ENCODE peak calls at places on chromosomes 3 and 15, in nine cellular contexts. One of them, this sample, is unnamed. For H3K4me1 and H3K9me3, the result is how much of the 10 kb centered on the place peaks cover.

GRCh38 chr3:78872195-78872594 is 895.6 kb downstream of the ROBO1 start:
- DNase-seq in neuronal stem cell: peak
- DNase-seq in PC-9: no peak
- DNase-seq in IMR-90: no peak
- DNase-seq in BE2C: peak
- DNase-seq in body of pancreas: no peak
- DNase-seq in mammary epithelial cell: no peak
- DNase-seq in mucosa of descending colon: no peak
- DNase-seq in tibial artery: no peak
- DNase-seq in this sample: peak

GRCh38 chr3:133384331-133385027 is 15.4 kb upstream of the BFSP2 start:
- DNase-seq in tibial artery: peak
- DNase-seq in IMR-90: peak
- DNase-seq in body of pancreas: peak
- DNase-seq in neuronal stem cell: peak
- DNase-seq in mammary epithelial cell: peak
- DNase-seq in mucosa of descending colon: peak
- DNase-seq in PC-9: no peak
- DNase-seq in BE2C: peak
- DNase-seq in this sample: peak

GRCh38 chr15:51274956-51275355 is 63.4 kb downstream of the CYP19A1 start:
- DNase-seq in mucosa of descending colon: no peak
- DNase-seq in PC-9: no peak
- DNase-seq in tibial artery: no peak
- DNase-seq in neuronal stem cell: no peak
- DNase-seq in body of pancreas: no peak
- DNase-seq in mammary epithelial cell: no peak
- DNase-seq in BE2C: no peak
- DNase-seq in IMR-90: no peak
- DNase-seq in this sample: no peak

GRCh38 chr3:185393055-185393454 is 30.1 kb downstream of the MAP3K13 start:
- DNase-seq in body of pancreas: no peak
- DNase-seq in IMR-90: no peak
- DNase-seq in PC-9: no peak
- DNase-seq in mucosa of descending colon: no peak
- DNase-seq in neuronal stem cell: no peak
- DNase-seq in tibial artery: no peak
- DNase-seq in mammary epithelial cell: no peak
- DNase-seq in BE2C: no peak
- DNase-seq in this sample: no peak

GRCh38 chr15:75554717-75555116 is 24.4 kb downstream of the PTPN9 start:
- DNase-seq in mucosa of descending colon: no peak
- DNase-seq in mammary epithelial cell: no peak
- DNase-seq in body of pancreas: no peak
- DNase-seq in PC-9: no peak
- DNase-seq in tibial artery: no peak
- DNase-seq in neuronal stem cell: no peak
- DNase-seq in IMR-90: peak
- DNase-seq in BE2C: no peak
- DNase-seq in this sample: no peak

GRCh38 chr3:57164606-57165573 is at the start of gene IL17RD:
- DNase-seq in BE2C: peak
- DNase-seq in PC-9: peak
- DNase-seq in mammary epithelial cell: peak
- DNase-seq in body of pancreas: peak
- DNase-seq in neuronal stem cell: peak
- DNase-seq in IMR-90: peak
- DNase-seq in mucosa of descending colon: peak
- DNase-seq in tibial artery: peak
- DNase-seq in this sample: peak

GRCh38 chr3:168981396-168981795 is 682.1 kb downstream of the MECOM start:
- DNase-seq in mammary epithelial cell: peak
- DNase-seq in tibial artery: no peak
- DNase-seq in PC-9: no peak
- DNase-seq in BE2C: no peak
- DNase-seq in mucosa of descending colon: no peak
- DNase-seq in body of pancreas: no peak
- DNase-seq in neuronal stem cell: no peak
- DNase-seq in IMR-90: peak
- DNase-seq in this sample: no peak

GRCh38 chr3:53913401-53913800 is 21.7 kb upstream of the SELENOK start:
- DNase-seq in mammary epithelial cell: no peak
- DNase-seq in BE2C: no peak
- DNase-seq in PC-9: no peak
- DNase-seq in tibial artery: no peak
- DNase-seq in body of pancreas: no peak
- DNase-seq in IMR-90: no peak
- DNase-seq in mucosa of descending colon: no peak
- DNase-seq in neuronal stem cell: no peak
- DNase-seq in this sample: no peak

GRCh38 chr3:138381413-138381901 is 33.1 kb downstream of the MRAS start:
- DNase-seq in mammary epithelial cell: no peak
- DNase-seq in neuronal stem cell: no peak
- DNase-seq in PC-9: no peak
- DNase-seq in IMR-90: peak
- DNase-seq in BE2C: no peak
- DNase-seq in body of pancreas: no peak
- DNase-seq in tibial artery: no peak
- DNase-seq in mucosa of descending colon: no peak
- DNase-seq in this sample: no peak

GRCh38 chr3:60047426-60048200 is 997.8 kb upstream of the CFAP20DC start:
- DNase-seq in mammary epithelial cell: no peak
- DNase-seq in mucosa of descending colon: no peak
- DNase-seq in body of pancreas: no peak
- DNase-seq in IMR-90: no peak
- DNase-seq in PC-9: no peak
- DNase-seq in tibial artery: no peak
- DNase-seq in neuronal stem cell: no peak
- DNase-seq in BE2C: no peak
- DNase-seq in this sample: no peak

GRCh38 chr3:194713299-194714121 is 27.8 kb downstream of the FAM43A start:
- DNase-seq in neuronal stem cell: no peak
- DNase-seq in mammary epithelial cell: no peak
- DNase-seq in body of pancreas: no peak
- DNase-seq in mucosa of descending colon: no peak
- DNase-seq in IMR-90: no peak
- DNase-seq in tibial artery: no peak
- DNase-seq in BE2C: no peak
- DNase-seq in PC-9: no peak
- DNase-seq in this sample: no peak

GRCh38 chr3:130442284-130442683 is 74.7 kb upstream of the COL6A6 start:
- DNase-seq in mucosa of descending colon: no peak
- DNase-seq in body of pancreas: no peak
- DNase-seq in tibial artery: no peak
- DNase-seq in PC-9: no peak
- DNase-seq in neuronal stem cell: no peak
- DNase-seq in mammary epithelial cell: no peak
- DNase-seq in BE2C: no peak
- DNase-seq in IMR-90: no peak
- DNase-seq in this sample: no peak

DNA sequence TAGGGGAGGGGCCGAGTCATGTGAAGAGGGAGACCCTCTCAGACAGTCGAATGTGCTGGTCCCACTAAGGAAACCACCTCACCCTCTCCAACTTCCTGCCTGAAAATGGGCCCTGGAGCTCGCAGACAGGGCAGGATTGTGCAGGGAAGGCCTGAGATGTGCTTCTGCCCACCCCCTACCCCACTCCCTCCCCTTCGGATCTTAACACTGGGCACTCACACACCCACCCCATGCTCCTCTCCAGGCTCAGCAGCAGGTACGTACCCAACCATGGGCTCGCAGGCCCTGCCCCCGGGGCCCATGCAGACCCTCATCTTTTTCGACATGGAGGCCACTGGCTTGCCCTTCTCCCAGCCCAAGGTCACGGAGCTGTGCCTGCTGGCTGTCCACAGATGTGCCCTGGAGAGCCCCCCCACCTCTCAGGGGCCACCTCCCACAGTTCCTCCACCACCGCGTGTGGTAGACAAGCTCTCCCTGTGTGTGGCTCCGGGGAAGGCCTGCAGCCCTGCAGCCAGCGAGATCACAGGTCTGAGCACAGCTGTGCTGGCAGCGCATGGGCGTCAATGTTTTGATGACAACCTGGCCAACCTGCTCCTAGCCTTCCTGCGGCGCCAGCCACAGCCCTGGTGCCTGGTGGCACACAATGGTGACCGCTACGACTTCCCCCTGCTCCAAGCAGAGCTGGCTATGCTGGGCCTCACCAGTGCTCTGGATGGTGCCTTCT is 20.0 kb downstream of the ATRIP start:
- DNase-seq in body of pancreas: peak
- DNase-seq in IMR-90: no peak
- DNase-seq in tibial artery: no peak
- DNase-seq in neuronal stem cell: no peak
- DNase-seq in mammary epithelial cell: no peak
- DNase-seq in mucosa of descending colon: no peak
- DNase-seq in BE2C: no peak
- DNase-seq in PC-9: no peak
- DNase-seq in this sample: no peak
- H3K4me1 ChIP-seq in body of pancreas: half or more
- H3K4me1 ChIP-seq in IMR-90: under half
- H3K4me1 ChIP-seq in tibial artery: half or more
- H3K4me1 ChIP-seq in neuronal stem cell: under half
- H3K4me1 ChIP-seq in mammary epithelial cell: under half
- H3K4me1 ChIP-seq in mucosa of descending colon: under half
- H3K4me1 ChIP-seq in BE2C: under half
- H3K4me1 ChIP-seq in PC-9: under half
- H3K4me1 ChIP-seq in this sample: under half

GRCh38 chr15:25422021-25422420 is 16.8 kb downstream of the UBE3A start:
- DNase-seq in mucosa of descending colon: no peak
- DNase-seq in neuronal stem cell: no peak
- DNase-seq in tibial artery: no peak
- DNase-seq in PC-9: no peak
- DNase-seq in BE2C: peak
- DNase-seq in IMR-90: no peak
- DNase-seq in mammary epithelial cell: peak
- DNase-seq in body of pancreas: no peak
- DNase-seq in this sample: no peak
- H3K9me3 ChIP-seq in mucosa of descending colon: under half
- H3K9me3 ChIP-seq in neuronal stem cell: under half
- H3K9me3 ChIP-seq in tibial artery: under half
- H3K9me3 ChIP-seq in PC-9: under half
- H3K9me3 ChIP-seq in BE2C: under half
- H3K9me3 ChIP-seq in IMR-90: under half
- H3K9me3 ChIP-seq in mammary epithelial cell: under half
- H3K9me3 ChIP-seq in body of pancreas: under half
- H3K9me3 ChIP-seq in this sample: under half

DNA sequence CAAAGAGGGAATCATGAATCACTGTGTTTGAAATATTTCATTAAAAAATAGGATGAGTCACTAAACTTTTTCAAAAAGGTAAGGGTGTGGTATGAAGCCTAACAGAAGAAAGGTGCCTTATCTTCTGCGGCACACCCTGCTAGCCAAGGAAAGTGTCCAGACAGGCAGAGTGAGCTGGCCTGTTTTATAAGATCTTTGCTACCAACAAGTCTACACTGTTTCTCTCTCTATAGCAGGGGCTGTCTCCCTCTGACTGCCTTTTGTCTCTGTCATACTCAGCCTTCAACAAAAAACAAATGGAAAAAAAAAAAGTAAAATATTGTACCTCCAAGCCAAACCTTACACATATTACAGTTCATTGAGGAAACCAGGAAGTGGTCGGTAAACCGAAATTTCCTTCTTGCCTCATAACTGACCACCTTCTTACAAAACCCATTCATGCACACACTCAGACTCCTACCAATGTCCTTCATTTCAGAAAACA is 9.1 kb downstream of the ZDHHC3 start:
- DNase-seq in body of pancreas: no peak
- DNase-seq in tibial artery: no peak
- DNase-seq in PC-9: peak
- DNase-seq in mucosa of descending colon: peak
- DNase-seq in neuronal stem cell: no peak
- DNase-seq in IMR-90: no peak
- DNase-seq in BE2C: no peak
- DNase-seq in mammary epithelial cell: peak
- DNase-seq in this sample: no peak
- H3K4me3 ChIP-seq in body of pancreas: no peak
- H3K4me3 ChIP-seq in tibial artery: no peak
- H3K4me3 ChIP-seq in PC-9: peak
- H3K4me3 ChIP-seq in mucosa of descending colon: no peak
- H3K4me3 ChIP-seq in neuronal stem cell: no peak
- H3K4me3 ChIP-seq in IMR-90: no peak
- H3K4me3 ChIP-seq in BE2C: no peak
- H3K4me3 ChIP-seq in mammary epithelial cell: peak
- H3K4me3 ChIP-seq in this sample: no peak

GRCh38 chr3:155448531-155448930 is 155.0 kb upstream of the STRIT1 start:
- DNase-seq in PC-9: no peak
- DNase-seq in tibial artery: no peak
- DNase-seq in body of pancreas: no peak
- DNase-seq in mammary epithelial cell: no peak
- DNase-seq in BE2C: no peak
- DNase-seq in mucosa of descending colon: no peak
- DNase-seq in neuronal stem cell: no peak
- DNase-seq in IMR-90: no peak
- DNase-seq in this sample: no peak
- H3K4me1 ChIP-seq in PC-9: under half
- H3K4me1 ChIP-seq in tibial artery: under half
- H3K4me1 ChIP-seq in body of pancreas: under half
- H3K4me1 ChIP-seq in mammary epithelial cell: under half
- H3K4me1 ChIP-seq in BE2C: under half
- H3K4me1 ChIP-seq in mucosa of descending colon: under half
- H3K4me1 ChIP-seq in neuronal stem cell: under half
- H3K4me1 ChIP-seq in IMR-90: under half
- H3K4me1 ChIP-seq in this sample: under half

This sample was measured in HAP-1.